ENCODE peak calls at places on chromosome 12, in four cellular contexts. U, W, I and J are unnamed samples.

GRCh38 chr12:17169726-17170471 is 563.9 kb upstream of the LMO3 start:
- DNase-seq in I (no peak), U (no peak), W (no peak), J (no peak)

GRCh38 chr12:47114481-47114892 is 34.7 kb upstream of the AMIGO2 start:
- DNase-seq in U (no peak), W (peak), I (no peak), J (no peak)

GRCh38 chr12:4997939-4998338 is 45.7 kb upstream of the KCNA5 start:
- DNase-seq in U (no peak), I (no peak), W (peak), J (no peak)

GRCh38 chr12:133080051-133080618 is 588 bp upstream of the ZNF140 start:
- DNase-seq in I (peak), U (peak), W (peak), J (peak)

GRCh38 chr12:25781223-25781622 is 177.3 kb upstream of the RASSF8 start:
- DNase-seq in U (no peak), I (no peak), W (no peak), J (no peak)

GRCh38 chr12:93911436-93911835 is 234.3 kb downstream of the CRADD start:
- DNase-seq in I (no peak), W (no peak), U (no peak), J (no peak)

GRCh38 chr12:64082866-64083268 is 139.2 kb downstream of the KICS2 start:
- DNase-seq in I (no peak), U (no peak), W (no peak), J (peak)

GRCh38 chr12:116532986-116533342 is 26.2 kb upstream of the MAP1LC3B2 start:
- DNase-seq in U (no peak), W (no peak), I (no peak), J (no peak)

GRCh38 chr12:87272846-87273245 is 756.4 kb downstream of the C12orf50 start:
- DNase-seq in W (no peak), U (no peak), I (no peak), J (no peak)

GRCh38 chr12:104133861-104134260 is 4.1 kb downstream of the NFYB start:
- DNase-seq in W (no peak), U (no peak), I (no peak), J (no peak)

GRCh38 chr12:538731-539539 is 79.2 kb downstream of the B4GALNT3 start:
- DNase-seq in U (no peak), W (no peak), I (no peak), J (no peak)

GRCh38 chr12:49012739-49013138 is 5.8 kb downstream of the PRKAG1 start:
- DNase-seq in I (no peak), U (no peak), W (no peak), J (no peak)

GRCh38 chr12:127336416-127336815 is 930.6 kb upstream of the TMEM132C start:
- DNase-seq in U (no peak), W (no peak), I (no peak), J (no peak)

GRCh38 chr12:38664661-38665269 is 240.6 kb downstream of the CPNE8 start:
- DNase-seq in W (peak), I (peak), U (peak), J (peak)
- TF ChIP-seq TARDBP in W (no peak), I (no peak), U (no peak), J (no peak)

DNA sequence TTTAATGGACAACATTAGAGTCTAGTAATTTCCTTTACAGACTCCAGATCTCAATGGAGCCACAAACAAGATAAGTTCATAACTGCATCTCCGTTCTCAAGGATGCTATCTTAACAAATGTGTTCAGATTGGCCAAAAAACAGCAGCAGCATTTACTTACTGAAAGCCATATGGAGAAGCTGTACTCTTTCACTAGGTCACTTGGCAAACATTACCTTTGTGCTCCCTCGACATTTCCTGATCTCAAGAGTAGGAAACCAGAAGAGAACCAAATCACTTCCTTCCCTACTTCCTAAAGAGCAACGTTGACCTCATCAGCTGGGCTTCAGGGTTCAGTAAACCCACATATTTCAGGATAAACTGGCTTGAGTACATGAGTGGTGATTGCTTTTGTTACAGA is 449.4 kb downstream of the TMEM117 start:
- DNase-seq in W (no peak), I (no peak), U (no peak), J (no peak)
- TF ChIP-seq TARDBP in W (no peak), I (no peak), U (no peak), J (no peak)

DNA sequence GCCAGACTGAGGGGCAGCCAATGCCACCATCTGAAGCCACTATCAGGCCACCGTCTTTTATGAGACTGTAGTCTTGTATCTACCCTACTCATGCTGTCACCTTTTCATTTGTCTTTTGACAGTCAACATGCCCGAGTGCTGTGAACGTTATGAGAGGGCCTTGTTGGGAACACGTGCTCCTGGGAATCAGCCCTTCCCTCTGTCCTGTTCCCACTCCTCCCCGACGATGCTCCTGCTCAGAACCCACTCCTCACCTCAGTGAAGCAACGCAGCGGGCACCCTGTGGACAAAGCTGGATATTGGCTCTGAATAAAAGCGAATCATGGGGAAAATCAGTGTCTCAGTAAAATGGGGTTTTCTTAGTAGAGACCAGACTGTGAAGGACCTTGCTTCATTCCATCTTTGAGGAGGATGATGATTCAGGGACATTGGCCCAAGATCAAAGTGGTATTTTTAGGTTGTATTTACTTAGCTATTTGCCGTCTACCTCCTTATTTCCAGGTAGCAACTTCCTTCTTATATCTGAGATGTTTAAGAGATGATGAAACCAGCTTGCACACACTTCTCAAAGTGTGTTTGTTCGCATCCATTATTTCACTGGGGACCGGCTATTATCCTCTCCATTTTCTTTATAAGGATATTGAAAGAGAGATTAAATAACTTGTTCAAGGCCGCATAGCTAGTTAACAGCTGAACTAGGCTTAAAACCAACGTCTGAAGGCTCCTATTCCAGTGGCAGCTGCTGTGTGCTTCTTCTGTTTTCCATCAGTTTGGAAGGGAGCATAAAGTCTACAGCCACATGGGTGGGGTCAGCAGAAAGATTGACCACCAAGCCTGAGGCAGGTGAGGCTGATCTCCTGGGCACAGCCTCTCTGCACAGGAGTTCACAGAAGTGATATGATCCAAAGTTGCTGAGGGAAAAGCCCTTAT is 43.9 kb upstream of the CTDSP2 start:
- DNase-seq in I (no peak), U (no peak), W (no peak), J (no peak)
- TF ChIP-seq TARDBP in I (no peak), U (no peak), W (no peak), J (no peak)

DNA sequence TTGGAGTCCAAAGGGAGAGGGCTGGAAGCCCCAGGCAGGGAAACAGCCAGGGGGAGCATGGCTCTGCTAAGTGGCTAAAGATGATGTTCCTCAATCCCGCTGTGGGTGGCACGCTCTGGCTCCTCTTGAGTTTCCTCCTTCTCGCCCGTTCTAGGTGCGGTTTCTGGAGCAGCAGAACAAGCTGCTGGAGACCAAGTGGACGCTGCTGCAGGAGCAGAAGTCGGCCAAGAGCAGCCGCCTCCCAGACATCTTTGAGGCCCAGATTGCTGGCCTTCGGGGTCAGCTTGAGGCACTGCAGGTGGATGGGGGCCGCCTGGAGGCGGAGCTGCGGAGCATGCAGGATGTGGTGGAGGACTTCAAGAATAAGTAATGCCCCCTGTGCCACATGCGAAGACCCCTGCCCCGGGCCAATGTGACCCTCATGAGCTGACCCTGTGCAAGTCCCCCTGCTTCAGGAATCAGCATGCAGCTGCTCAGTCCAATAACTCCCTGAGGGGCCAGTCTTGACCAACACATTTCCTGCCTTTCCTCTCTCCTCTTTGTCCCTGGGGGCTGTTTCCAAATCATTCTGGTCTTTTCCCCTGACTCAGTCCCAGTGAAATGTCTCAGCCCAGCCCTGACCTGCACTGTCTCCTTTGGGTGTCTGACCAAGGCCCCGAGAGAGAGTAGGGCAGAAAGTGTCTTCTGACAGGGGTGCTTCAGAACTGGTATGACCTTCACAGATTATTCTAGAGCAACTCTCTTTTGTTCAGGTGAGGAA is 2.1 kb downstream of the KRT7 start:
- DNase-seq in W (no peak), U (no peak), I (no peak), J (no peak)
- TF ChIP-seq TARDBP in W (no peak), U (no peak), I (no peak), J (no peak)

DNA sequence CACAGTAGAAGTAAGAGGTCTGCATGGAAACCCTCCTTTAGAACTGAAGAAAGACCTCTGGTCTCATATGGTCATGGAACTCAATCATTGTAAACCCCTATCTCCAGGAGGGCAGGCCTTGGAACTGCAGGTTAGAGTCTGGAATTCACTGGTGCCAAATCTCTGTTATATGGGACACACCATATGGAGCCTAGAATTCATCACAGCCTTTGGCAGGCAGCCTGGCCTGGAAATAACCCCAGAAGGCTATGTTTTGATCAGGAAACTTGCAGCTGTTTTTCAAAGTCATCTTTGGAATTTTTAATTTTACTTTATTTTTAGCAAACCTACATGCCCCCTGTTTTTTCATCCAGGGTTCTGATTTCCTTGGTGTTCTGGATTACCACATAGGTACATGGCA is 339.3 kb upstream of the TBX3 start:
- DNase-seq in I (no peak), W (no peak), U (no peak), J (no peak)
- TF ChIP-seq TARDBP in I (no peak), W (no peak), U (no peak), J (no peak)

GRCh38 chr12:105166736-105167135 is 59.2 kb downstream of the WASHC4 start:
- DNase-seq in I (no peak), W (no peak), U (no peak), J (no peak)
- TF ChIP-seq TARDBP in I (no peak), W (no peak), U (no peak), J (no peak)

GRCh38 chr12:53172352-53172751 is 8.2 kb upstream of the ZNF740 start:
- DNase-seq in I (no peak), W (no peak), U (no peak), J (no peak)
- TF ChIP-seq TARDBP in I (no peak), W (no peak), U (no peak), J (no peak)

DNA sequence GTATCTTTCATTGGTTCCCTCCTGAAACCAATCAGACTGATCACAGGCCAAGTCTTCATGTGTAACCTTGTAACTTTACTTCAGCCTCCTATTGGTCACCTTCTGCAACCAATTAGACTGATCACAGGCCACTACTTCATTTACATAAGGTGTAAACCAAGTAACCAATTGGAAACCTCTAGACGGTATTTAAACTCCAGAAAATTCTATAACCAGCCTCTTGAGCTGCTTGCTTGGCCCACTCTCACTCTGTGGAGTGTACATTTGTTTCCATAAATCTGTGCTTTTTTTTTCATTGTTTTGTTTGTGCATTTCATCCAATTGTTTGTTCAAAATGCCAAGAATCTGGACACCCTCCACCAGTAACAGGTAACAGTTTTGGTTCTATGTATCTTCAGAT is 47.5 kb downstream of the EIF2S3B start:
- DNase-seq in I (no peak), U (no peak), W (no peak), J (no peak)
- TF ChIP-seq TARDBP in I (no peak), U (no peak), W (no peak), J (no peak)

GRCh38 chr12:109946505-109946904 is 46.4 kb downstream of the TCHP start:
- DNase-seq in W (no peak), I (no peak), U (no peak), J (no peak)

GRCh38 chr12:109946913-109947312 is 46.8 kb downstream of the TCHP start:
- DNase-seq in W (no peak), I (no peak), U (no peak), J (no peak)

GRCh38 chr12:109943811-109944210 is 43.7 kb downstream of the TCHP start:
- DNase-seq in I (no peak), W (no peak), U (no peak), J (no peak)

GRCh38 chr12:109944561-109944960 is 44.5 kb downstream of the TCHP start:
- DNase-seq in U (no peak), I (no peak), W (no peak), J (no peak)

GRCh38 chr12:109944975-109945374 is 44.9 kb downstream of the TCHP start:
- DNase-seq in I (no peak), U (peak), W (no peak), J (no peak)
- TF ChIP-seq TARDBP in I (no peak), U (no peak), W (no peak), J (no peak)